ENCODE peak calls at places on chromosomes 2 and 18, in five cellular contexts. One of them, this sample, is unnamed.

GRCh38 chr2:32516567-32516966 is 111.3 kb upstream of the TTC27 start:
- DNase-seq in foreskin fibroblast: no peak
- DNase-seq in AG04450: no peak
- DNase-seq in amniotic stem cell: no peak
- DNase-seq in NCI-H1092 treated with DMSO at 0.1 percent for 48 hours: no peak
- DNase-seq in this sample: no peak

GRCh38 chr18:13235326-13235937 is 16.9 kb downstream of the LDLRAD4 start:
- DNase-seq in foreskin fibroblast: no peak
- DNase-seq in AG04450: no peak
- DNase-seq in amniotic stem cell: no peak
- DNase-seq in NCI-H1092 treated with DMSO at 0.1 percent for 48 hours: no peak
- DNase-seq in this sample: no peak

GRCh38 chr2:239046822-239047221 is 198.9 kb downstream of the TWIST2 start:
- DNase-seq in foreskin fibroblast: no peak
- DNase-seq in AG04450: no peak
- DNase-seq in amniotic stem cell: no peak
- DNase-seq in NCI-H1092 treated with DMSO at 0.1 percent for 48 hours: no peak
- DNase-seq in this sample: no peak

GRCh38 chr18:38415811-38416210 is 850.2 kb upstream of the CELF4 start:
- DNase-seq in foreskin fibroblast: no peak
- DNase-seq in AG04450: no peak
- DNase-seq in amniotic stem cell: no peak
- DNase-seq in NCI-H1092 treated with DMSO at 0.1 percent for 48 hours: no peak
- DNase-seq in this sample: no peak

GRCh38 chr2:107160831-107161230 is 274.9 kb upstream of the ST6GAL2 start:
- DNase-seq in foreskin fibroblast: no peak
- DNase-seq in AG04450: no peak
- DNase-seq in amniotic stem cell: no peak
- DNase-seq in NCI-H1092 treated with DMSO at 0.1 percent for 48 hours: no peak
- DNase-seq in this sample: no peak

GRCh38 chr2:33292063-33292462 is 184.4 kb upstream of the RASGRP3 start:
- DNase-seq in foreskin fibroblast: no peak
- DNase-seq in AG04450: no peak
- DNase-seq in amniotic stem cell: no peak
- DNase-seq in NCI-H1092 treated with DMSO at 0.1 percent for 48 hours: no peak
- DNase-seq in this sample: no peak

GRCh38 chr2:23417310-23417709 is 32.3 kb downstream of the KLHL29 start:
- DNase-seq in foreskin fibroblast: no peak
- DNase-seq in AG04450: no peak
- DNase-seq in amniotic stem cell: no peak
- DNase-seq in NCI-H1092 treated with DMSO at 0.1 percent for 48 hours: no peak
- DNase-seq in this sample: no peak

GRCh38 chr2:165471349-165471975 is 2.0 kb downstream of the CSRNP3 start:
- DNase-seq in foreskin fibroblast: no peak
- DNase-seq in AG04450: no peak
- DNase-seq in amniotic stem cell: no peak
- DNase-seq in NCI-H1092 treated with DMSO at 0.1 percent for 48 hours: peak; percentile 57
- DNase-seq in this sample: no peak

GRCh38 chr2:222797308-222797707 is 63.5 kb upstream of the ACSL3 start:
- DNase-seq in foreskin fibroblast: peak; percentile 40
- DNase-seq in AG04450: no peak
- DNase-seq in amniotic stem cell: no peak
- DNase-seq in NCI-H1092 treated with DMSO at 0.1 percent for 48 hours: peak; percentile 39
- DNase-seq in this sample: peak; percentile 33